ENCODE peak calls at places on chromosomes 3 and 15, in four cellular contexts. O, J, I and K are unnamed samples.

GRCh38 chr15:59622289-59622688 is 10.7 kb downstream of the GCNT3 start:
- DNase-seq in O (peak; percentile 86), J (peak; percentile 54), I (peak; percentile 79), K (no peak)

GRCh38 chr15:32669870-32670623 is 28.5 kb downstream of the SCG5 start:
- DNase-seq in O (no peak), J (peak; percentile 87), I (peak; percentile 84), K (no peak)

GRCh38 chr3:9932843-9933560 is 632 bp upstream of the CRELD1 start:
- DNase-seq in O (peak; percentile 76), J (peak; percentile 92), I (peak; percentile 70), K (peak; percentile 40)

GRCh38 chr3:178732824-178733223 is 196.6 kb downstream of the KCNMB2 start:
- DNase-seq in O (no peak), J (no peak), I (no peak), K (no peak)

GRCh38 chr3:126678691-126679317 is 23.9 kb upstream of the TXNRD3 start:
- DNase-seq in O (no peak), J (no peak), I (no peak), K (no peak)

GRCh38 chr15:97736748-97737147 is 223.8 kb upstream of the ARRDC4 start:
- DNase-seq in O (no peak), J (no peak), I (no peak), K (no peak)

GRCh38 chr3:73203633-73204032 is 142.2 kb downstream of the EBLN2 start:
- DNase-seq in O (no peak), J (no peak), I (no peak), K (no peak)

GRCh38 chr15:53851110-53851833 is 91.8 kb upstream of the WDR72 start:
- DNase-seq in O (no peak), J (no peak), I (no peak), K (no peak)

GRCh38 chr3:139157161-139157932 is 112.7 kb upstream of the PRR23C start:
- DNase-seq in O (no peak), J (no peak), I (no peak), K (no peak)

GRCh38 chr15:75508741-75509532 is 57.4 kb upstream of the SIN3A start:
- DNase-seq in O (peak; percentile 70), J (peak; percentile 40), I (peak; percentile 23), K (no peak)

GRCh38 chr3:50352762-50353161 is 2.1 kb downstream of the CYB561D2 start:
- DNase-seq in O (peak; percentile 56), J (no peak), I (no peak), K (no peak)

GRCh38 chr3:95629802-95630201 is 1184.6 kb upstream of the EPHA6 start:
- DNase-seq in O (no peak), J (no peak), I (no peak), K (no peak)

GRCh38 chr3:79329154-79329553 is 438.6 kb downstream of the ROBO1 start:
- DNase-seq in O (no peak), J (no peak), I (no peak), K (no peak)

GRCh38 chr3:4355401-4356224 is 52.4 kb downstream of the SETMAR start:
- DNase-seq in O (no peak), J (peak; percentile 55), I (peak; percentile 24), K (no peak)

GRCh38 chr3:38662544-38662943 is 13.1 kb upstream of the SCN5A start:
- DNase-seq in O (peak; percentile 64), J (no peak), I (peak; percentile 52), K (no peak)

GRCh38 chr3:41485484-41485883 is 286.2 kb downstream of the CTNNB1 start:
- DNase-seq in O (no peak), J (no peak), I (no peak), K (no peak)

GRCh38 chr3:168877899-168878298 is 782.2 kb upstream of the GOLIM4 start:
- DNase-seq in O (no peak), J (no peak), I (no peak), K (no peak)

GRCh38 chr15:90205050-90205848 is 4.1 kb downstream of the SEMA4B start:
- DNase-seq in O (no peak), J (peak; percentile 9), I (no peak), K (no peak)

GRCh38 chr3:65712156-65712555 is 326.6 kb downstream of the MAGI1 start:
- DNase-seq in O (no peak), J (no peak), I (no peak), K (no peak)

GRCh38 chr3:65703026-65703425 is 335.7 kb downstream of the MAGI1 start:
- DNase-seq in O (no peak), J (no peak), I (no peak), K (no peak)

GRCh38 chr3:65703820-65704219 is 334.9 kb downstream of the MAGI1 start:
- DNase-seq in O (no peak), J (no peak), I (no peak), K (no peak)

DNA sequence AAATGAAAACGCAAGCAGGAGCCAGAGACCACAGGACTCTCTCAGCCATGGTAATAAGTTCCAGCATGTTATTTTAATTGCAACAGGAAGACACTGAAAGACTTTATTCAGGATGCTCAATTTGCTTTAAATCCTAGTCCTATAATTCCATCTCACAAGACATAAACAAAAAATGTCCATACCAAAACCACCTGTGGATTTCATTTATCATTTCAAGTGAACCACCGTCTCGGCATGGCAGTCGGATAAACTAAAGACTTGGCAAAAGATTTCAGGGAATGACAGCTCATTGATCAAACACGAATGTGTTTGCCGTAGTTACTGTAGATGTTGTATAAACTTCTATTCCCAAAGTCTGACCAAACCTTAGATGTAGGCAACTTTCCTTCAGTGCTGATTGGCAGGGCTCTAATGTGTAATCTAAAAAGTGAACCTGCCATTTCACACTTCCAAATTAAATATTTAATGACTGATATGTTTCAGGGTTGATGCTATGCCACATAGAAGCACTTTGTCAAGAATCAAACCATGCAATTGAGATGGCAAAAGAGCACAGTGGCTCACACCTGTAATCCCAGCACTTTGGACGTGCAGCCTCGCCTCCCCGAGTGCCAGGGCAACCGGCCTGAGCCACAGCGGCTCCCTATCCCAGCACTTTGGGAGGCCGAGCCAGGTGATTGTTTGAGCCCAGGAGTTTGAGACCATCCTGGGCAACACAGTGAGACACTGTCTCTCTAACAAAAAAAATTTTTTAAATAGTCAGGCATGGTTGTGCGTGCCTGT is 331.7 kb downstream of the MAGI1 start:
- DNase-seq in O (no peak), J (no peak), I (no peak), K (no peak)
- TF ChIP-seq PBX3 in O (no peak), J (no peak), I (no peak), K (no peak)

GRCh38 chr15:31237042-31237324 is 89.7 kb upstream of the KLF13 start:
- DNase-seq in O (no peak), J (no peak), I (no peak), K (no peak)

GRCh38 chr15:31236184-31237041 is 90.2 kb upstream of the KLF13 start:
- DNase-seq in O (peak; percentile 85), J (peak; percentile 86), I (peak; percentile 64), K (no peak)

GRCh38 chr15:31238369-31238768 is 88.3 kb upstream of the KLF13 start:
- DNase-seq in O (no peak), J (no peak), I (no peak), K (no peak)

GRCh38 chr15:31234815-31235214 is 91.8 kb upstream of the KLF13 start:
- DNase-seq in O (no peak), J (no peak), I (no peak), K (no peak)

DNA sequence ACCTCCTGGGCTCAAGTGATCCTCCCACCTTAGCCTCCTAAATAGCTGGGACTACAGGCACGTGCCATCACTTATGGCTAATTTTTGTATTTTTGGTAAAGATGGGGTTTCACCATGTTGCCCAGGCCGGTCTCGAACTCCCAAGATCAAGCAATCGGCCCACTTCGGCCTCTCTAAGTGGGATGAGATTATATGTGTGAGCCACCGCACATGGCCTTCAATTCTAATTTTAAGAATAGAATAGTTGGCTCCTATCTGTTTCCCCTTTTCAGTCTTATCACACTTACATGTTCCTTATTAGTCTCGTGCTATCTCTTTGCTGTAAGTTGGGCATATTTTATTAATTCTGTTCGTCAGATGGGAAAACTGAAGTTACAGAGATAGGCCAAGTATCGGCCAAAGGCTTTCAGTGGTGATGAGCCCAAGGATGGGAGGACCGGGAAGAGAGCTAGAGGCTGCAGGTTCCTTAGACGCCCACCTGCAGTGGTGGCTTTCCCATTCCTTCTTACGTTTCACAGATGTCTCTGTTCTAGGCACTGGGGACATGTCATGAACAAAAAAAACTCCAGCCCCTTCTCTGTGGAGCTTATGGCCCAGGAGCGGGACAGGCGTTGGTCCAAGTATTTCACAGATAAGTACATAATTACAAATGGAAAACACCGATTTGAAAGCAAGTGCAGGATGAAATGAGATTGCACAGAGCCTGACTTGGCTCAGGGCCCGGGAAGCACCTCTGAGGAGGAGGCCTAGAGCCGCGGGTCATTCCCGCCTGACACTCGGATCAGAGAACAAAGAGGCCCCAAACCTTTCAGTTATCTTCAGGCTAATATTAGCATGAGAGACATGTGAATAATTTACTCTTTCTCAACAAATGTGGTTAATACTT is 91.1 kb upstream of the KLF13 start:
- DNase-seq in O (peak; percentile 31), J (peak; percentile 85), I (no peak), K (no peak)
- TF ChIP-seq CHD2 in O (no peak), J (peak; percentile 55), I (no peak), K (no peak)

GRCh38 chr15:72473670-72474465 is at the start of gene ARIH1:
- DNase-seq in O (peak; percentile 99), J (peak; percentile 94), I (peak; percentile 87), K (peak; percentile 80)
- TF ChIP-seq CTCF in O (peak; percentile 53), J (peak; percentile 52), I (peak; percentile 42), K (peak; percentile 34)

DNA sequence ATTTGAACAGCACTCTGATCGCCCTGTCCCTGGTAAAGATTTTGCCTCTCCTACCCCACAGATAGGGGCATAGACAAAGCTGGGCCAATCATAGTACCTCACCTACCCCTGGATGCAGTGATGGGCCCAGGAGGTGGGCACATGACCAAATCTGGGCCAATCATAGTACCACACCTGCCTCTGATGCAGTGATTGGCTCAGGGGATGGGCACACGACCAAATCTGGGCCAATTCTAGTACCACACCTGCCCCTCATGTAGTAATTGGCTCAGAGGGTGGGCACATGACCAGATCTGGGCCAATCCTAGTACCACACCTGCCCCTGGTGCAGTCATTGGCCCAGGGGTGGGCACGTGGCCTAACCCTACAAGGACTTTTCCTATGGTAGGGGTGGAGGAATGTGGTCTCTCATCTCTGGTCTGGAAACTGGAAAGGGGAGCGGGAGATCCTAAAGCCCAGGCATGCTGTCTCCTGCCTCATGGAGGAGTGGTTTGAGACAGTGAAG is 56.9 kb upstream of the MEF2A start:
- DNase-seq in O (no peak), J (no peak), I (no peak), K (no peak)
- TF ChIP-seq PBX3 in O (no peak), J (no peak), I (no peak), K (no peak)

GRCh38 chr3:7433073-7433472 is 572.2 kb downstream of the GRM7 start:
- DNase-seq in O (no peak), J (no peak), I (no peak), K (no peak)

GRCh38 chr3:7436542-7436941 is 575.6 kb downstream of the GRM7 start:
- DNase-seq in O (no peak), J (no peak), I (no peak), K (no peak)

DNA sequence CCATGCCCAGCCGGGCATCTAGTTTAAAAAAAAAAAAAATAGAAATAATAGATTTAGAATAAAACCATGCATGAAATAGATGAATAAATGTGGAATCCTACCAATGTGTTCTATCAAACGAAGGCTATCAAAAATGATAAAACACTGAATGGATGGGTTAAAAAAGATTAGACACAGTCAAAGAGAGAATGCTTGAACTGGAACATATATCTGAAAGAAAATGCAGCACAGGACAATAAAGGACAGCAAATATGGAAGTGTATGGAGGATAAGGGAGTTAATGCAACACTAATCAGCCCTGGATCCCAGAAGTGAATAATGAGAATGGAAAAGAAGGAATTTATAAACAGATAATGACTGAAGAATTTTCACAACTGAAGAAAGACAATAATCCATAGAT is 571.7 kb downstream of the GRM7 start:
- DNase-seq in O (no peak), J (no peak), I (no peak), K (no peak)
- TF ChIP-seq CHD2 in O (no peak), J (no peak), I (no peak), K (no peak)